ENCODE peak calls at places on chromosomes 11 and 22, in four cellular contexts. Q, A, V and S are unnamed samples.

GRCh38 chr11:10991372-10991771 is 133.5 kb upstream of the ZBED5 start:
- DNase-seq in V (no peak), A (no peak), Q (no peak), S (no peak)

GRCh38 chr11:104997288-104997687 is 25.7 kb downstream of the CASP5 start:
- DNase-seq in Q (no peak), A (no peak), V (no peak), S (no peak)

GRCh38 chr11:134252539-134253188 is 488 bp downstream of the THYN1 start:
- DNase-seq in A (no peak), Q (peak), V (no peak), S (no peak)

GRCh38 chr11:44453213-44453612 is 112.2 kb upstream of the CD82 start:
- DNase-seq in V (no peak), A (no peak), Q (no peak), S (no peak)

GRCh38 chr11:35458846-35459245 is 39.5 kb upstream of the SLC1A2 start:
- DNase-seq in V (no peak), Q (no peak), A (no peak), S (no peak)

GRCh38 chr11:110896358-110896757 is 184.1 kb upstream of the ARHGAP20 start:
- DNase-seq in V (no peak), A (peak), Q (no peak), S (no peak)

GRCh38 chr11:12801976-12802375 is 127.8 kb downstream of the TEAD1 start:
- DNase-seq in A (no peak), Q (no peak), V (no peak), S (no peak)

GRCh38 chr22:41758231-41758630 is 42.2 kb upstream of the CCDC134 start:
- DNase-seq in V (no peak), A (no peak), Q (no peak), S (no peak)

GRCh38 chr22:37344735-37345462 is 62.6 kb downstream of the CYTH4 start:
- DNase-seq in A (no peak), V (no peak), Q (no peak), S (no peak)

GRCh38 chr11:119615003-119615878 is 113.8 kb downstream of the NECTIN1 start:
- DNase-seq in Q (no peak), A (peak), V (no peak), S (no peak)

GRCh38 chr22:20777420-20778177 is 3.7 kb downstream of the SERPIND1 start:
- DNase-seq in V (peak), A (peak), Q (no peak), S (peak)

GRCh38 chr11:64206457-64207246 is at the start of gene FERMT3:
- DNase-seq in V (no peak), A (no peak), Q (peak), S (no peak)

GRCh38 chr11:67261942-67262681 is 4.2 kb upstream of the GRK2 start:
- DNase-seq in V (no peak), A (no peak), Q (no peak), S (no peak)

DNA sequence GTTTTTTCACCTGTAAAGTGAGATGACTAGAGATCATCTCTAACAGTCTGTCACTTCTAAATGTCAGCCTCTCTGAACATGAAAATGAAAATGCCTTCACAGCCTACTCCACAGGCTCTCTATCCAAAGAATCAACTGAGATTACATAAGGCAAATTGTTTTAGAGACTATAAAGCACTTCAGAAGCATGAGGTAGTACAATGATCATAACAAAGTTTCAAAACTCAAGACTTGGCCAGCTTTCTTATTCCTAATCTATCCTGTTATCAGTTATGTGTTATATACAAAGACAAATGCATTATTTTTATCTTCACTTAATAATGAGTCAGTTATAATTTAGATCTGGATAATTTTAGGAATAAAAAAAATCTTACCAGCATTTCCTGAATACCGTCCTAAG is 20.3 kb upstream of the CEP126 start:
- DNase-seq in A (no peak), V (no peak), Q (no peak), S (no peak)
- H3K4me3 ChIP-seq in A (no peak), V (no peak), Q (no peak), S (no peak)

GRCh38 chr22:32389685-32390084 is 22.4 kb downstream of the RTCB start:
- DNase-seq in A (no peak), Q (no peak), V (no peak), S (no peak)
- TF ChIP-seq CTCF in A (peak), Q (peak), V (no peak), S (peak)

GRCh38 chr11:125063429-125064043 is 431 bp downstream of the SLC37A2 start:
- DNase-seq in Q (no peak), A (no peak), V (no peak), S (no peak)
- H3K4me3 ChIP-seq in Q (peak), A (peak), V (peak), S (peak)

DNA sequence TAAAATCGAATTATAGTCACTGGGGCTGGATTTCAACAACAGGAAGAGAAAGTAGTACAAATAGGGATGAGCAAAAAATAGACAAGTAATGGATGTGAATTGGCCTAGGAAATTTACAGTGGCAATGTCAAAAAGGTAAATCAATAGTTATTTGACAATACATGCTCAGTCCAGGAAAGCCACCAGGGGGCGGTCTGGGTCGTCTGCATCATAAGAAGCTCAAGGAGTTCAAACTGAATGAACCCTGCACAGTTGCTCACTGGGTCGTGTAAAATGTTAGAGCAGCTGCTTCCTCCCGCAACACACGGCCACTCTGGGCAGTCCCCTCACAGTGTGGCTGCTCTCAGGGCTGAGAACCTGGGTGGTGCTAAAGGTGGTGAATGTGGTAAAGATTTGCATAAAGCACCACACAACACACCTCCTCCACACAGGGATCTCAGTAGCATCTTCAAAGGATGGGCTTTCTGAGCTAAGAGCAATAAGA is 85.9 kb downstream of the ZNF280B start:
- DNase-seq in V (no peak), Q (peak), A (peak), S (peak)
- TF ChIP-seq CTCF in V (peak), Q (peak), A (peak), S (peak)

DNA sequence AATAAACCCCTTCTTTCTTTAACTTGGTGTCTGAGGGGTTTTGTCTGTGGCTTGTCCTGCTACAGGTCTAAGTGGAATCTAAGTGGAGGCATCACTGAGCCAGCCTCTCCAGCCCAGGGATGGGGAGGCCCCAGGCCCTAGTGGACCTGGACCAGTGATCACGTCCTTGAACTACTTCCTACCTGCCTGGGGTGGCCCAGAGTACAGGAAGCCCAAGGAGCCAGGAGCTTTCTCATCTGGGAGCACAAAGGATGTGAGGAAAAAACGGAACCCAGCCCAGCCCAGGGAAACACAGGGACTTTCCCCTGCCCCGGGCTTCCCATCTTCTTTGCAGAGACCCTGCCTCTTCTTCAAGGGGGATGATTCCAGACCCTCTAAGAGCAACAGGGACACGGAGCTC is 3.5 kb upstream of the CD5 start:
- DNase-seq in A (no peak), V (no peak), Q (no peak), S (no peak)
- H3K4me3 ChIP-seq in A (no peak), V (no peak), Q (no peak), S (no peak)

DNA sequence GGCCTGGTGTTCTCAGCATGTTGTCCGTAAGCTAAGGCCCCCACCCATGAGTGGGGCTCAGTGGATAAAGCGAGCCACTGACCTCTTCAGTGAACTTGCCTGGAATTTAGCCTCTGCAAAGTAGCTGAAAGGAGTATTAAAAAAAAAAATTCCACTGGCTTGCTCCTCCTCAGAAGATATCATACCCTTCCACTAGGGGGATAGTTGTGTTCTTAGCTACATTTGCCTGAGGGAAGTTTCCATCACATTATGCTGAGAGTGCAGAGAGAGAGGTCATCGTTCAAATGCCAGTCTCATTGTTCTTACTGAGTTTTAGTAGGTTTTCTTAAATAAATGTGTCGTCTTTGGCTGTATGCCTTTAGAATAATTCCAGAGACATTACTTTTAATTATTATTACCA is 879.7 kb downstream of the JRKL start:
- DNase-seq in A (no peak), V (no peak), Q (no peak), S (no peak)
- TF ChIP-seq CTCF in A (no peak), V (no peak), Q (no peak), S (peak)

DNA sequence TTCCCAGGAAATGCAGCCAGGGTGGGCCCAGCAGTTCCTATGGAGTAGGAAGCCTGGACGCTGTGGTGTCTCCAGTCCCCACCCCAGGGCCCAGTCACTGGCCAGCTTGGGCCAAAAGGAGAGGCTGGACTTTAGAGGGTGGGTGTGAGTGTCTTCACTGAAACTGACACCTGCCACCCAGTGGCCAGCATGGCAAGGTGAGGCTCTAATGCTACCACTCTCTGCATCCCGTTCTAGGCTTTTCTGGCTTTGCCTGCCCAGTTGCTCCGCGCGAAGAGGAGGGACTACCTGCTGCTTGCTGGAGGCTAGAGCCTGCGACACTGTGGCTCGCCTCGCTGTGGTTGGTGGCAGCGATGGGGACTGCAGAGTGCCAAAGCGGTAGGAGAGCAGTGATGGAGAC is 35.4 kb downstream of the C22orf42 start:
- DNase-seq in Q (no peak), A (no peak), V (no peak), S (no peak)
- H3K4me3 ChIP-seq in Q (no peak), A (no peak), V (no peak), S (no peak)

GRCh38 chr11:65711785-65712632 is at the start of gene KAT5:
- DNase-seq in A (peak), Q (peak), V (peak), S (peak)
- TF ChIP-seq CTCF in A (peak), Q (peak), V (peak), S (peak)